ENCODE peak calls at places on chromosomes 7 and 10, in six cellular contexts. W is upper lobe of left lung, X is A549, N is HepG2, A is IMR-90, H is HCT116. J is an unnamed sample.

GRCh38 chr10:124388823-124389612 is 29.7 kb downstream of the OAT start:
- ATAC-seq in W (peak; percentile 99), X (peak; percentile 97), N (peak; percentile 91), A (peak; percentile 99), H (peak; percentile 96), J (peak; percentile 98)

GRCh38 chr10:23075672-23076071 is 19.7 kb upstream of the MSRB2 start:
- ATAC-seq in W (no peak), X (no peak), N (no peak), A (no peak), H (no peak), J (no peak)

GRCh38 chr10:121978511-121978910 is 3.5 kb upstream of the NSMCE4A start:
- ATAC-seq in W (no peak), X (no peak), N (no peak), A (no peak), H (no peak), J (no peak)

GRCh38 chr7:11751807-11752389 is 80.1 kb downstream of the THSD7A start:
- ATAC-seq in W (peak; percentile 44), X (peak; percentile 78), N (no peak), A (no peak), H (no peak), J (no peak)

GRCh38 chr10:8873310-8873709 is 818.8 kb downstream of the GATA3 start:
- ATAC-seq in W (no peak), X (peak; percentile 52), N (no peak), A (no peak), H (no peak), J (no peak)

GRCh38 chr10:31820794-31821369 is 107.7 kb downstream of the ARHGAP12 start:
- ATAC-seq in W (no peak), X (no peak), N (no peak), A (no peak), H (no peak), J (no peak)

GRCh38 chr7:29086545-29086944 is 59.8 kb downstream of the CPVL start:
- ATAC-seq in W (no peak), X (no peak), N (no peak), A (no peak), H (no peak), J (no peak)

GRCh38 chr7:142375710-142376313 is 118.0 kb upstream of the PRSS58 start:
- ATAC-seq in W (peak; percentile 55), X (peak; percentile 82), N (peak; percentile 87), A (no peak), H (peak; percentile 93), J (peak; percentile 28)

GRCh38 chr7:115731796-115732471 is 298.6 kb downstream of the TFEC start:
- ATAC-seq in W (no peak), X (no peak), N (no peak), A (no peak), H (no peak), J (no peak)

GRCh38 chr10:4051408-4052151 is 266.6 kb upstream of the KLF6 start:
- ATAC-seq in W (peak; percentile 21), X (no peak), N (no peak), A (peak; percentile 53), H (no peak), J (peak; percentile 54)

GRCh38 chr7:141361479-141361878 is 189.7 kb upstream of the AGK start:
- ATAC-seq in W (no peak), X (no peak), N (no peak), A (no peak), H (no peak), J (no peak)

GRCh38 chr10:90930070-90930837 is 9.4 kb upstream of the ANKRD1 start:
- ATAC-seq in W (peak; percentile 71), X (peak; percentile 95), N (peak; percentile 91), A (peak; percentile 79), H (peak; percentile 78), J (peak; percentile 49)

GRCh38 chr7:121545418-121545817 is 149.3 kb upstream of the FAM3C start:
- ATAC-seq in W (no peak), X (no peak), N (no peak), A (no peak), H (no peak), J (no peak)

GRCh38 chr10:133180192-133180914 is 20.3 kb downstream of the KNDC1 start:
- ATAC-seq in W (no peak), X (no peak), N (no peak), A (no peak), H (no peak), J (no peak)

GRCh38 chr7:16357921-16358320 is 63.4 kb downstream of the CRPPA start:
- ATAC-seq in W (peak; percentile 24), X (no peak), N (no peak), A (no peak), H (no peak), J (no peak)

GRCh38 chr10:16724509-16724908 is 92.7 kb downstream of the RSU1 start:
- ATAC-seq in W (no peak), X (no peak), N (no peak), A (no peak), H (no peak), J (no peak)

GRCh38 chr7:7639421-7639820 is 1.1 kb upstream of the UMAD1 start:
- ATAC-seq in W (no peak), X (no peak), N (no peak), A (no peak), H (no peak), J (no peak)

GRCh38 chr7:7640221-7641128 is at the start of gene UMAD1:
- ATAC-seq in W (peak; percentile 100), X (peak; percentile 99), N (peak; percentile 98), A (peak; percentile 97), H (peak; percentile 96), J (peak; percentile 99)

GRCh38 chr7:7639847-7640220 is 718 bp upstream of the UMAD1 start:
- ATAC-seq in W (no peak), X (peak; percentile 1), N (no peak), A (no peak), H (no peak), J (no peak)

GRCh38 chr7:7641129-7641663 is 644 bp downstream of the UMAD1 start:
- ATAC-seq in W (peak; percentile 25), X (peak; percentile 17), N (peak; percentile 26), A (peak; percentile 6), H (peak; percentile 17), J (no peak)

GRCh38 chr7:7642081-7642480 is 1.5 kb downstream of the UMAD1 start:
- ATAC-seq in W (no peak), X (no peak), N (no peak), A (no peak), H (no peak), J (no peak)
- TF ChIP-seq POLR2A in W (no peak), X (no peak), N (no peak), A (no peak), H (no peak), J (no peak)

GRCh38 chr7:127393370-127394058 is 1.0 kb upstream of the ZNF800 start:
- ATAC-seq in W (no peak), X (no peak), N (no peak), A (no peak), H (no peak), J (no peak)

GRCh38 chr7:127392182-127392565 is 334 bp downstream of the ZNF800 start:
- ATAC-seq in W (peak; percentile 83), X (peak; percentile 82), N (peak; percentile 77), A (peak; percentile 63), H (peak; percentile 67), J (peak; percentile 57)

GRCh38 chr7:127391591-127392181 is 822 bp downstream of the ZNF800 start:
- ATAC-seq in W (peak; percentile 55), X (peak; percentile 59), N (peak; percentile 69), A (peak; percentile 35), H (peak; percentile 36), J (peak; percentile 3)

GRCh38 chr7:127392566-127393369 is at the start of gene ZNF800:
- ATAC-seq in W (peak; percentile 98), X (peak; percentile 95), N (peak; percentile 94), A (peak; percentile 92), H (peak; percentile 91), J (peak; percentile 98)

GRCh38 chr7:127396184-127396583 is 3.7 kb upstream of the ZNF800 start:
- ATAC-seq in W (no peak), X (peak; percentile 35), N (peak; percentile 51), A (no peak), H (no peak), J (no peak)
- TF ChIP-seq CTCF in W (no peak), X (no peak), N (no peak), A (no peak), H (no peak), J (no peak)

GRCh38 chr7:102466097-102466496 is 1.3 kb downstream of the LRWD1 start:
- ATAC-seq in W (no peak), X (no peak), N (no peak), A (no peak), H (no peak), J (no peak)

GRCh38 chr7:102463841-102464576 is 654 bp downstream of the ALKBH4 start:
- ATAC-seq in W (peak; percentile 1), X (no peak), N (peak; percentile 4), A (peak; percentile 12), H (peak; percentile 15), J (no peak)

GRCh38 chr7:102468416-102469350 is 3.9 kb downstream of the LRWD1 start:
- ATAC-seq in W (no peak), X (no peak), N (no peak), A (no peak), H (no peak), J (no peak)

GRCh38 chr7:102467581-102468415 is 3.0 kb downstream of the LRWD1 start:
- ATAC-seq in W (no peak), X (no peak), N (no peak), A (no peak), H (no peak), J (no peak)

DNA sequence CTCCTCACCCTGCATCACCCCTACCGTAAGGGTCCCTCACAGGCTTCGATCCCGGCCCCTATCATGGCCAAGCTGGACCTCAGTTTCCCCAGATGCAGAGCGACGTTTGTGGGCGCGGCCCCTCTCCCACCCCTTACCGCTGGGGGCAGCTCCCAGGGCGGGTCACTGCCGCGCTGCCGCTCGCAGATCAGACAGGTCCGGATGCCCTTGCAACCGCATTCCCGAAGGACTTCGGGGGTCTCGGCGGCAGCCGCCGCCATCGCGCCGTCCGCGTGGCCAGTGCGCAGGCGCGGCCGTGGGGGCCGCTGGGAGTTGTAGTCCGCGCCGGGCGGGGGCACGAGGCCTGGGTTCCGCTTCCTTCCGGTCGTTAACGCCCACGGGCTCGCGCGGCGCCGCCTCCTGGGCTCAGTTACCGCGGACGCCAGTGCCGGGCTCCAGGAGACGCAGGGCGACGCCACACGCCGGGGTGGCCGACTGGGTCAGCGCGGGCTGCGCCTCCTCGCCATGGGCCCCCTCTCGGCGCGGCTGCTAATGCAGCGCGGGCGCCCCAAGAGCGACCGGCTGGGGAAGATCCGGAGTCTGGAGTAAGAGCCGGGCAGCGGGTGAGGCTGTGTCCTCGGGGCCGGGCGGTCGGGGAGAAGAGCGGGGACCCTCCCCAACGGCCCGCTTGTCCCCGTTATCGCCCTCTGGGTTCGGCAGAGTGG is at the start of the genes ALKBH4 and LRWD1:
- ATAC-seq in W (peak; percentile 98), X (peak; percentile 89), N (peak; percentile 90), A (peak; percentile 93), H (peak; percentile 92), J (peak; percentile 96)
- TF ChIP-seq POLR2A in W (no peak), X (peak; percentile 88), N (no peak), A (peak; percentile 88), H (peak; percentile 90), J (no peak)

GRCh38 chr10:114458955-114459354 is 54.7 kb upstream of the AFAP1L2 start:
- ATAC-seq in W (peak; percentile 70), X (peak; percentile 94), N (peak; percentile 46), A (no peak), H (peak; percentile 98), J (peak; percentile 36)
- TF ChIP-seq CTCF in W (peak; percentile 46), X (peak; percentile 36), N (peak; percentile 52), A (no peak), H (peak; percentile 74), J (no peak)